ENCODE peak calls at places on chromosomes 12 and 14, in eight cellular contexts. One of them, this sample, is unnamed.

GRCh38 chr14:50335989-50336391 is 23.9 kb downstream of the DMAC2L start:
- DNase-seq in NCI-H460: no peak
- DNase-seq in fibroblast of lung: peak; percentile 34
- DNase-seq in Peyer's patch: no peak
- DNase-seq in ELF-1: peak; percentile 47
- DNase-seq in AG08395: peak; percentile 40
- DNase-seq in lower leg skin: no peak
- DNase-seq in T-cell: no peak
- DNase-seq in this sample: no peak

GRCh38 chr12:124107299-124107698 is 134.3 kb downstream of the ZNF664 start:
- DNase-seq in NCI-H460: no peak
- DNase-seq in fibroblast of lung: no peak
- DNase-seq in Peyer's patch: no peak
- DNase-seq in ELF-1: peak; percentile 91
- DNase-seq in AG08395: no peak
- DNase-seq in lower leg skin: no peak
- DNase-seq in T-cell: no peak
- DNase-seq in this sample: no peak

GRCh38 chr14:23930742-23931141 is 22.8 kb upstream of the DHRS4 start:
- DNase-seq in NCI-H460: no peak
- DNase-seq in fibroblast of lung: peak; percentile 36
- DNase-seq in Peyer's patch: no peak
- DNase-seq in ELF-1: no peak
- DNase-seq in AG08395: peak; percentile 90
- DNase-seq in lower leg skin: no peak
- DNase-seq in T-cell: no peak
- DNase-seq in this sample: no peak

GRCh38 chr14:96126339-96126770 is 78.3 kb upstream of the BDKRB2 start:
- DNase-seq in NCI-H460: no peak
- DNase-seq in fibroblast of lung: no peak
- DNase-seq in Peyer's patch: no peak
- DNase-seq in ELF-1: no peak
- DNase-seq in AG08395: peak; percentile 59
- DNase-seq in lower leg skin: no peak
- DNase-seq in T-cell: peak; percentile 35
- DNase-seq in this sample: no peak

GRCh38 chr12:95605087-95605486 is 53.8 kb upstream of the USP44 start:
- DNase-seq in NCI-H460: no peak
- DNase-seq in fibroblast of lung: peak; percentile 81
- DNase-seq in Peyer's patch: no peak
- DNase-seq in ELF-1: no peak
- DNase-seq in AG08395: no peak
- DNase-seq in lower leg skin: no peak
- DNase-seq in T-cell: no peak
- DNase-seq in this sample: peak; percentile 93

GRCh38 chr14:106657460-106657859 is 1131.1 kb downstream of the TMEM121 start:
- DNase-seq in NCI-H460: no peak
- DNase-seq in fibroblast of lung: no peak
- DNase-seq in Peyer's patch: no peak
- DNase-seq in ELF-1: no peak
- DNase-seq in AG08395: no peak
- DNase-seq in lower leg skin: no peak
- DNase-seq in T-cell: peak; percentile 72
- DNase-seq in this sample: no peak

GRCh38 chr12:56804169-56804568 is 41.0 kb downstream of the HSD17B6 start:
- DNase-seq in NCI-H460: no peak
- DNase-seq in fibroblast of lung: no peak
- DNase-seq in Peyer's patch: no peak
- DNase-seq in ELF-1: no peak
- DNase-seq in AG08395: no peak
- DNase-seq in lower leg skin: no peak
- DNase-seq in T-cell: no peak
- DNase-seq in this sample: no peak

GRCh38 chr12:111444706-111445310 is 39.1 kb downstream of the SH2B3 start:
- DNase-seq in NCI-H460: no peak
- DNase-seq in fibroblast of lung: peak; percentile 16
- DNase-seq in Peyer's patch: no peak
- DNase-seq in ELF-1: peak; percentile 83
- DNase-seq in AG08395: no peak
- DNase-seq in lower leg skin: peak; percentile 92
- DNase-seq in T-cell: peak; percentile 73
- DNase-seq in this sample: peak; percentile 18

GRCh38 chr12:68761901-68762630 is 16.1 kb downstream of the SLC35E3 start:
- DNase-seq in NCI-H460: no peak
- DNase-seq in fibroblast of lung: no peak
- DNase-seq in Peyer's patch: no peak
- DNase-seq in ELF-1: no peak
- DNase-seq in AG08395: no peak
- DNase-seq in lower leg skin: no peak
- DNase-seq in T-cell: no peak
- DNase-seq in this sample: no peak

GRCh38 chr12:112184056-112184887 is 58.9 kb downstream of the TRAFD1 start:
- DNase-seq in NCI-H460: no peak
- DNase-seq in fibroblast of lung: no peak
- DNase-seq in Peyer's patch: no peak
- DNase-seq in ELF-1: no peak
- DNase-seq in AG08395: no peak
- DNase-seq in lower leg skin: no peak
- DNase-seq in T-cell: no peak
- DNase-seq in this sample: no peak

GRCh38 chr12:130222519-130223255 is 60.4 kb downstream of the FZD10 start:
- DNase-seq in NCI-H460: no peak
- DNase-seq in fibroblast of lung: no peak
- DNase-seq in Peyer's patch: no peak
- DNase-seq in ELF-1: peak; percentile 61
- DNase-seq in AG08395: no peak
- DNase-seq in lower leg skin: no peak
- DNase-seq in T-cell: no peak
- DNase-seq in this sample: no peak

GRCh38 chr14:52650774-52651173 is 44.6 kb downstream of the ERO1A start:
- DNase-seq in NCI-H460: peak; percentile 29
- DNase-seq in fibroblast of lung: no peak
- DNase-seq in Peyer's patch: no peak
- DNase-seq in ELF-1: no peak
- DNase-seq in AG08395: no peak
- DNase-seq in lower leg skin: no peak
- DNase-seq in T-cell: no peak
- DNase-seq in this sample: no peak

GRCh38 chr12:25004447-25004846 is 55.5 kb upstream of the BCAT1 start:
- DNase-seq in NCI-H460: no peak
- DNase-seq in fibroblast of lung: no peak
- DNase-seq in Peyer's patch: no peak
- DNase-seq in ELF-1: no peak
- DNase-seq in AG08395: no peak
- DNase-seq in lower leg skin: no peak
- DNase-seq in T-cell: no peak
- DNase-seq in this sample: no peak

GRCh38 chr14:23483216-23483854 is 13.8 kb downstream of the NGDN start:
- DNase-seq in NCI-H460: no peak
- DNase-seq in fibroblast of lung: peak; percentile 6
- DNase-seq in Peyer's patch: no peak
- DNase-seq in ELF-1: peak; percentile 73
- DNase-seq in AG08395: peak; percentile 36
- DNase-seq in lower leg skin: no peak
- DNase-seq in T-cell: no peak
- DNase-seq in this sample: no peak

GRCh38 chr12:104360157-104360556 is 56.6 kb downstream of the EID3 start:
- DNase-seq in NCI-H460: no peak
- DNase-seq in fibroblast of lung: peak; percentile 50
- DNase-seq in Peyer's patch: no peak
- DNase-seq in ELF-1: no peak
- DNase-seq in AG08395: no peak
- DNase-seq in lower leg skin: peak; percentile 42
- DNase-seq in T-cell: no peak
- DNase-seq in this sample: no peak

GRCh38 chr12:57759360-57759980 is 4.6 kb downstream of the MARCHF9 start:
- DNase-seq in NCI-H460: no peak
- DNase-seq in fibroblast of lung: peak; percentile 20
- DNase-seq in Peyer's patch: no peak
- DNase-seq in ELF-1: no peak
- DNase-seq in AG08395: no peak
- DNase-seq in lower leg skin: no peak
- DNase-seq in T-cell: peak; percentile 48
- DNase-seq in this sample: peak; percentile 36

GRCh38 chr14:68924392-68925158 is 54.5 kb downstream of the ACTN1 start:
- DNase-seq in NCI-H460: no peak
- DNase-seq in fibroblast of lung: peak; percentile 53
- DNase-seq in Peyer's patch: no peak
- DNase-seq in ELF-1: peak; percentile 93
- DNase-seq in AG08395: no peak
- DNase-seq in lower leg skin: no peak
- DNase-seq in T-cell: no peak
- DNase-seq in this sample: peak; percentile 36

GRCh38 chr12:3033538-3033865 is 43.7 kb upstream of the TSPAN9 start:
- DNase-seq in NCI-H460: no peak
- DNase-seq in fibroblast of lung: no peak
- DNase-seq in Peyer's patch: no peak
- DNase-seq in ELF-1: no peak
- DNase-seq in AG08395: no peak
- DNase-seq in lower leg skin: no peak
- DNase-seq in T-cell: no peak
- DNase-seq in this sample: no peak

GRCh38 chr12:90945070-90945649 is 9.8 kb downstream of the CCER1 start:
- DNase-seq in NCI-H460: peak; percentile 38
- DNase-seq in fibroblast of lung: peak; percentile 34
- DNase-seq in Peyer's patch: no peak
- DNase-seq in ELF-1: no peak
- DNase-seq in AG08395: peak; percentile 22
- DNase-seq in lower leg skin: no peak
- DNase-seq in T-cell: no peak
- DNase-seq in this sample: peak; percentile 47

GRCh38 chr14:64760146-64760755 is 56.0 kb downstream of the PLEKHG3 start:
- DNase-seq in NCI-H460: peak; percentile 58
- DNase-seq in fibroblast of lung: peak; percentile 34
- DNase-seq in Peyer's patch: peak; percentile 78
- DNase-seq in ELF-1: peak; percentile 86
- DNase-seq in AG08395: peak; percentile 48
- DNase-seq in lower leg skin: no peak
- DNase-seq in T-cell: peak; percentile 58
- DNase-seq in this sample: peak; percentile 22

GRCh38 chr12:75991753-75992152 is 39.8 kb downstream of the PHLDA1 start:
- DNase-seq in NCI-H460: no peak
- DNase-seq in fibroblast of lung: no peak
- DNase-seq in Peyer's patch: no peak
- DNase-seq in ELF-1: no peak
- DNase-seq in AG08395: no peak
- DNase-seq in lower leg skin: no peak
- DNase-seq in T-cell: no peak
- DNase-seq in this sample: no peak

This sample was measured in renal cortical epithelial cell.